ENCODE peak calls at places on chromosomes 11 and 22, in seven cellular contexts. J, T, X, M, C, Q and D are unnamed samples.
A peak's percentile ranks its signal among the peaks of the same experiment; 100 is the strongest.

GRCh38 chr22:42075277-42075676 is 1.2 kb downstream of the PHETA2 start:
- DNase-seq in C (no peak), T (peak; percentile 41), X (no peak), M (no peak), J (no peak), Q (no peak), D (no peak)

GRCh38 chr11:2267871-2268825 is 2.2 kb downstream of the ASCL2 start:
- DNase-seq in T (peak; percentile 76), M (no peak), X (peak; percentile 6), J (no peak), Q (no peak), C (no peak), D (peak; percentile 22)

GRCh38 chr11:8810331-8811301 is 100.4 kb upstream of the AKIP1 start:
- DNase-seq in X (peak; percentile 83), T (peak; percentile 94), J (no peak), M (peak; percentile 91), C (peak; percentile 59), Q (peak; percentile 93), D (peak; percentile 54)

GRCh38 chr11:47917643-47918369 is 62.6 kb upstream of the PTPRJ start:
- DNase-seq in Q (peak; percentile 95), X (peak; percentile 68), C (no peak), M (peak; percentile 90), J (peak; percentile 94), T (no peak), D (peak; percentile 80)

GRCh38 chr11:65013130-65013691 is 749 bp upstream of the ARL2 start:
- DNase-seq in T (no peak), M (peak; percentile 95), X (peak; percentile 84), J (no peak), C (peak; percentile 45), Q (peak; percentile 97), D (peak; percentile 89)

GRCh38 chr11:122036022-122036421 is 80.0 kb downstream of the BLID start:
- DNase-seq in C (peak; percentile 68), X (no peak), M (no peak), T (peak; percentile 6), J (no peak), Q (no peak), D (no peak)

GRCh38 chr11:61533039-61533375 is 24.5 kb downstream of the LRRC10B start:
- DNase-seq in Q (no peak), C (no peak), J (no peak), X (no peak), T (no peak), M (no peak), D (no peak)

GRCh38 chr11:126190792-126191191 is 20.7 kb downstream of the RPUSD4 start:
- DNase-seq in T (no peak), M (no peak), Q (no peak), J (no peak), X (no peak), C (no peak), D (peak; percentile 63)

GRCh38 chr11:31958086-31958735 is 132.7 kb upstream of the RCN1 start:
- DNase-seq in M (peak; percentile 77), C (no peak), X (no peak), J (peak; percentile 39), T (no peak), Q (peak; percentile 92), D (peak; percentile 88)

GRCh38 chr11:95922099-95922498 is 1.8 kb downstream of the MTMR2 start:
- DNase-seq in X (no peak), Q (no peak), T (no peak), M (no peak), C (no peak), J (no peak), D (no peak)

GRCh38 chr11:40679276-40679675 is 780.2 kb downstream of the LRRC4C start:
- DNase-seq in T (no peak), J (no peak), Q (no peak), M (no peak), X (no peak), C (no peak), D (no peak)

GRCh38 chr11:67316882-67317364 is 13.6 kb downstream of the SSH3 start:
- DNase-seq in X (no peak), C (no peak), Q (no peak), T (no peak), M (no peak), J (no peak), D (no peak)

GRCh38 chr22:33914699-33915098 is 5.6 kb downstream of the LARGE1 start:
- DNase-seq in M (no peak), T (no peak), J (no peak), C (no peak), X (no peak), Q (no peak), D (no peak)

GRCh38 chr22:33920927-33921575 is 775 bp upstream of the LARGE1 start:
- DNase-seq in X (peak; percentile 98), M (peak; percentile 99), Q (peak; percentile 100), C (peak; percentile 82), J (peak; percentile 85), T (peak; percentile 100), D (peak; percentile 98)

GRCh38 chr22:33918676-33919590 is 1.3 kb downstream of the LARGE1 start:
- DNase-seq in C (no peak), M (no peak), J (no peak), T (no peak), Q (no peak), X (peak; percentile 52), D (no peak)

GRCh38 chr22:33919591-33920501 is at the start of gene LARGE1:
- DNase-seq in T (peak; percentile 79), Q (peak; percentile 81), C (no peak), X (peak; percentile 13), J (peak; percentile 3), M (peak; percentile 79), D (peak; percentile 87)

GRCh38 chr22:33917744-33918406 is 2.4 kb downstream of the LARGE1 start:
- DNase-seq in J (peak; percentile 26), C (no peak), M (no peak), T (no peak), X (no peak), Q (no peak), D (no peak)
- H3K4me3 ChIP-seq in J (no peak overlapping the region), C (no peak overlapping the region), M (peak overlapping the region; percentile 64), T (no peak overlapping the region), X (peak overlapping the region; percentile 3), Q (peak overlapping the region; percentile 59), D (no peak overlapping the region)

GRCh38 chr22:32310777-32311176 is 46.9 kb upstream of the RFPL3 start:
- DNase-seq in J (no peak), Q (no peak), M (peak; percentile 34), X (no peak), C (no peak), T (no peak), D (peak; percentile 81)
- H3K4me3 ChIP-seq in J (no peak overlapping the region), Q (no peak overlapping the region), M (no peak overlapping the region), X (no peak overlapping the region), C (no peak overlapping the region), T (no peak overlapping the region), D (no peak overlapping the region)

DNA sequence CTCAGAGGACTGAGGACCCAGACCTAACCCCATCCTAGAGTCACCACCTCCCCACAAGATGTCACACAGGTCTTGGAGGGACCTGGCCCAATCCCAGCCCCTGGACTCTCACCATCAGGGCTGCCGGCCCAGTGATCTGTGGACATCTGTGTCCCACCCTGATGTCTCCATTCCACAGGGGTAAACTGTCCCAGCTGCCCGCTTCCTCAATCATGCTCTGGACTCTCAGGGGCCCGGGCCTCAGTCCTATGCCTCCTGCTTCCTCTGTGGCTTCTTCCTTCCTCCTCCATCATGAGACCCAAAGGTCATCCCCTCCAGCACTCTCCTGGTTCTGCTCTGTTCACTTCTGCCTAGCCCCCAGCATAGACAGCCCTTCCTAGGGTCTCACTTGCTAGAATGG is 32.2 kb downstream of the ARAP1 start:
- DNase-seq in Q (peak; percentile 70), M (peak; percentile 77), J (no peak), T (peak; percentile 88), C (no peak), X (no peak), D (no peak)
- H3K4me3 ChIP-seq in Q (peak overlapping the region; percentile 53), M (peak overlapping the region; percentile 78), J (no peak overlapping the region), T (no peak overlapping the region), C (peak overlapping the region; percentile 65), X (peak overlapping the region; percentile 59), D (no peak overlapping the region)

DNA sequence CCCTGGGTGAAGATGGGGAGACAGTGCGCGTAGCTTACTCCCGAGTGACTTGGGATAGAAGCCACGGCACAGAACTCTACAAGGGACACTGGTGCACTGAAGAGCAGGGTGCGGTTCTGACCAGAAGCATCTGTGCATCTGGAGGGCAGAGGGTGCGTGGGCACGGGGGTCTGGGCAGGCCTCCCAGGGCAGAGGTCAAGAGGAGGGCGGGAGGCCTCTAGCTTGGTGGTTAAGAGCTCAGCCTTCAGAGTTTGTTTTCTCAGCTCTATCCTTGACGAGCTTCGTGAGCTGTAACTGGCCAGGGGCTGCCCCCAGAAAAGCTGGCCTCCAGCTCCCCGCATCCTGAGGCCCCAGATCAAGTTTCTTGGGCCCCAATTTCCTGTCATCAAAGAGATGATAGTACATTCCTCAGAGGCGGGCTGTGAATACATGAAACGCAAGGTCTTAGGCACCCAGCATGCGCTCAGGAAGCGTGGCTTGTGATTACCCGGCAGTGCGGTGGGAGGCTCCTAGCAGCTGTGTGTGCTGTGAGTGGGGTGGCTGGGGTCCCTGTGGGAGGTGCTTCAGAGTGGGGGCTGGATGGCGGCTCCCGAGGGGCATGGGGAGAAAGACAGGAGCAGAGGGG is 6.0 kb upstream of the BID start:
- DNase-seq in T (peak; percentile 80), M (no peak), Q (peak; percentile 40), J (no peak), C (no peak), X (no peak), D (no peak)
- H3K4me3 ChIP-seq in T (no peak overlapping the region), M (no peak overlapping the region), Q (no peak overlapping the region), J (no peak overlapping the region), C (no peak overlapping the region), X (no peak overlapping the region), D (no peak overlapping the region)

DNA sequence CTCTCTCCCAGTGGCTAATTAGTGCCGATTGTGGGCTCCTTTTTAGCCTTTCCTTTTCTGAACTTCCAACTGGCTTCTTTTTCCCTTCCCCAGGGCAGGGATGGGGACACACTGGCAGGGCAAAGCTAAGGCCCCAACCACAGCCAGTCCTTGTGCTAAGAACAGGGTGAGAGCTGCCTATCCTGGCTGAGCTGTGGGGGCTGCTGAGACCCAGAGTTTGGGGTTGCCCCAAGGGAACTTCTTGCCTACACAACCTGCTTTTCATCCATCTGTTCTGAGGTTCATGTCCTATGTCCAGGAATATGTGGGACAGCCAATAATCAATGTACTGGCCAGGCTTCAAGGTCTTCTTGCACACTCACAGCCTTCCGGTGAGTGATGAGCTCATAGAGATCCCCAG is 10.0 kb upstream of the TPBGL start:
- DNase-seq in J (no peak), X (no peak), M (no peak), C (no peak), Q (no peak), T (no peak), D (peak; percentile 61)
- H3K4me3 ChIP-seq in J (no peak overlapping the region), X (no peak overlapping the region), M (no peak overlapping the region), C (no peak overlapping the region), Q (no peak overlapping the region), T (no peak overlapping the region), D (no peak overlapping the region)